ENCODE peak calls at places on chromosome X, in four cellular contexts. One of them, this sample, is unnamed.

GRCh38 chrX:131633285-131633917 is 89.5 kb downstream of the OR13H1 start:
- DNase-seq in A549: peak
- DNase-seq in GM12878: peak
- DNase-seq in endothelial cell of umbilical vein: peak
- DNase-seq in this sample: peak

GRCh38 chrX:149032449-149032848 is 472.7 kb downstream of the IDS start:
- DNase-seq in A549: no peak
- DNase-seq in GM12878: no peak
- DNase-seq in endothelial cell of umbilical vein: no peak
- DNase-seq in this sample: no peak

GRCh38 chrX:1727531-1728027 is 112.7 kb downstream of the ASMT start:
- DNase-seq in A549: peak
- DNase-seq in GM12878: no peak
- DNase-seq in endothelial cell of umbilical vein: no peak
- DNase-seq in this sample: no peak

GRCh38 chrX:134528936-134529335 is 69.0 kb downstream of the HPRT1 start:
- DNase-seq in A549: no peak
- DNase-seq in GM12878: no peak
- DNase-seq in endothelial cell of umbilical vein: peak
- DNase-seq in this sample: no peak

GRCh38 chrX:68492583-68492982 is 6.3 kb upstream of the YIPF6 start:
- DNase-seq in A549: no peak
- DNase-seq in GM12878: no peak
- DNase-seq in endothelial cell of umbilical vein: no peak
- DNase-seq in this sample: peak

GRCh38 chrX:135522132-135522530 is 1.7 kb downstream of the INTS6L start:
- DNase-seq in A549: no peak
- DNase-seq in GM12878: no peak
- DNase-seq in endothelial cell of umbilical vein: no peak
- DNase-seq in this sample: no peak

GRCh38 chrX:30364229-30364628 is 55.0 kb upstream of the NR0B1 start:
- DNase-seq in A549: no peak
- DNase-seq in GM12878: no peak
- DNase-seq in endothelial cell of umbilical vein: no peak
- DNase-seq in this sample: no peak

GRCh38 chrX:147884958-147885357 is 26.8 kb upstream of the FMR1 start:
- DNase-seq in A549: no peak
- DNase-seq in GM12878: no peak
- DNase-seq in endothelial cell of umbilical vein: no peak
- DNase-seq in this sample: peak

GRCh38 chrX:68726366-68726765 is 78.9 kb downstream of the STARD8 start:
- DNase-seq in A549: no peak
- DNase-seq in GM12878: no peak
- DNase-seq in endothelial cell of umbilical vein: no peak
- DNase-seq in this sample: no peak

GRCh38 chrX:49258749-49259124 is 5.8 kb downstream of the FOXP3 start:
- DNase-seq in A549: no peak
- DNase-seq in GM12878: no peak
- DNase-seq in endothelial cell of umbilical vein: no peak
- DNase-seq in this sample: no peak

GRCh38 chrX:137424679-137425078 is 141.2 kb upstream of the ZIC3 start:
- DNase-seq in A549: no peak
- DNase-seq in GM12878: no peak
- DNase-seq in endothelial cell of umbilical vein: no peak
- DNase-seq in this sample: no peak
- TF ChIP-seq MAX in A549: no peak
- TF ChIP-seq MAX in GM12878: no peak
- TF ChIP-seq MAX in endothelial cell of umbilical vein: no peak
- TF ChIP-seq MAX in this sample: no peak

GRCh38 chrX:39821011-39821708 is 276.6 kb downstream of the BCOR start:
- DNase-seq in A549: peak
- DNase-seq in GM12878: no peak
- DNase-seq in endothelial cell of umbilical vein: peak
- DNase-seq in this sample: no peak

GRCh38 chrX:39823424-39823823 is 274.3 kb downstream of the BCOR start:
- DNase-seq in A549: no peak
- DNase-seq in GM12878: no peak
- DNase-seq in endothelial cell of umbilical vein: no peak
- DNase-seq in this sample: no peak

GRCh38 chrX:39822133-39822748 is 275.5 kb downstream of the BCOR start:
- DNase-seq in A549: no peak
- DNase-seq in GM12878: no peak
- DNase-seq in endothelial cell of umbilical vein: no peak
- DNase-seq in this sample: no peak

GRCh38 chrX:39819921-39820849 is 277.6 kb downstream of the BCOR start:
- DNase-seq in A549: no peak
- DNase-seq in GM12878: no peak
- DNase-seq in endothelial cell of umbilical vein: peak
- DNase-seq in this sample: no peak

GRCh38 chrX:39821709-39822095 is 276.1 kb downstream of the BCOR start:
- DNase-seq in A549: no peak
- DNase-seq in GM12878: no peak
- DNase-seq in endothelial cell of umbilical vein: no peak
- DNase-seq in this sample: no peak
- H3K4me3 ChIP-seq in A549: peak
- H3K4me3 ChIP-seq in GM12878: no peak
- H3K4me3 ChIP-seq in endothelial cell of umbilical vein: peak
- H3K4me3 ChIP-seq in this sample: no peak

GRCh38 chrX:153495903-153496629 is 1.3 kb downstream of the BGN start:
- DNase-seq in A549: no peak
- DNase-seq in GM12878: no peak
- DNase-seq in endothelial cell of umbilical vein: no peak
- DNase-seq in this sample: no peak

GRCh38 chrX:153493085-153493484 is 1.7 kb upstream of the BGN start:
- DNase-seq in A549: no peak
- DNase-seq in GM12878: no peak
- DNase-seq in endothelial cell of umbilical vein: no peak
- DNase-seq in this sample: no peak

GRCh38 chrX:153494061-153494460 is 719 bp upstream of the BGN start:
- DNase-seq in A549: no peak
- DNase-seq in GM12878: no peak
- DNase-seq in endothelial cell of umbilical vein: no peak
- DNase-seq in this sample: no peak

GRCh38 chrX:153495362-153495751 is 577 bp downstream of the BGN start:
- DNase-seq in A549: no peak
- DNase-seq in GM12878: no peak
- DNase-seq in endothelial cell of umbilical vein: no peak
- DNase-seq in this sample: no peak

DNA sequence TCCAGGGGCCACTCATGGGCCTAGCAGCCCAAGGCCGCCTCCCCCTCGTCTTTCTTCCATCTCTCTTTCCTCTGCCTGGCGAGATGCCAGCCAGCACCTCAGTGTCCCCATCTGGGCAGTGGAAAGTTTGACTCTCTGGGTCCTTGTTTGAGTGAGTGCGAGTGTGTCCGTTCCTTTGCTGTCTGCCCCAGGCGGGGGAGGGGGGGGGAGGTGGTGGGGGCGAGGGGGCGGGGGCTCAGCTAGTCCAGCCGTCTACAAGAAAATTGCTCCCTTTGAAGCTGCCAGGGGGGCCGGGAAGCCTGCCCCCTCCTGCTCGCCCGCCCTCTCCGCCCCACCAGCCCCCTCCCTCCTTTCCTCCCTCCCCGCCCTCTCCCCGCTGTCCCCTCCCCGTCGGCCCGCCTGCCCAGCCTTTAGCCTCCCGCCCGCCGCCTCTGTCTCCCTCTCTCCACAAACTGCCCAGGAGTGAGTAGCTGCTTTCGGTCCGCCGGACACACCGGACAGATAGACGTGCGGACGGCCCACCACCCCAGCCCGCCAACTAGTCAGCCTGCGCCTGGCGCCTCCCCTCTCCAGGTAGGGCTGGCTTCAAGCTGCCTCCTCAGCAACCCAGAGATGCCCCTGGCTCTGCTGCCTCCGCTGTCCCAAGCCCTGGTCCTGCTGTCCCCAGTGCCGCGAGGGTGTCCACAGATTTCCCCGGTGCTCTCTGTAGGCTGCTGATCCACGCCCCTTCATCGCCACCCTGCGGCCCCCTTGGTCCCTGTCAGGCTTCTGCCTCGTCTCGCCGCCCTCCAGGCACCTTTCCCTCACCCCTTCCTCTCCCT is at the start of gene BGN:
- DNase-seq in A549: peak
- DNase-seq in GM12878: no peak
- DNase-seq in endothelial cell of umbilical vein: peak
- DNase-seq in this sample: no peak
- TF ChIP-seq CTCF in A549: no peak
- TF ChIP-seq CTCF in GM12878: no peak
- TF ChIP-seq CTCF in endothelial cell of umbilical vein: peak
- TF ChIP-seq CTCF in this sample: no peak

GRCh38 chrX:75038925-75039324 is 113.7 kb upstream of the NEXMIF start:
- DNase-seq in A549: no peak
- DNase-seq in GM12878: peak
- DNase-seq in endothelial cell of umbilical vein: peak
- DNase-seq in this sample: peak
- TF ChIP-seq MAX in A549: no peak
- TF ChIP-seq MAX in GM12878: no peak
- TF ChIP-seq MAX in endothelial cell of umbilical vein: no peak
- TF ChIP-seq MAX in this sample: no peak

DNA sequence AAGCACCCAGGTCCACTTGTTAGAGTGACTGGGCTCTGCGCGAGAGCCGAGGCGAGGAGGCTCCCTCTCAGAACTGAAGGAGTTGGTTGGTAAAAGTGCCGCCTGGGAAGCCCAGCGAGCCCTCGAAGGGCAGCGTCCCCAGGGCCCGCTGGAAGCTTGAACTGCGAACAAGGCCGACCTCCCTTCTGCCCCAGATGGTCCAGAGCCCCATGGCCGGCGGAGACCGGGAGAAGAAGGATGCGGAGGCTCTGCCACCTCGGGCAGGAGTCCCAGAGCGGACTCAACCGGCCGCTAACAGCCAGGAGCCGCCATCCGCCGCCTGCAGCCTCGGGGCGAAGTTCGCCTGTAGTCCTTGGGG is 116.3 kb upstream of the TEX13C start:
- DNase-seq in A549: no peak
- DNase-seq in GM12878: no peak
- DNase-seq in endothelial cell of umbilical vein: no peak
- DNase-seq in this sample: no peak
- H3K4me3 ChIP-seq in A549: peak
- H3K4me3 ChIP-seq in GM12878: no peak
- H3K4me3 ChIP-seq in endothelial cell of umbilical vein: no peak
- H3K4me3 ChIP-seq in this sample: no peak

GRCh38 chrX:98379134-98379533 is 1495.4 kb downstream of the RPA4 start:
- DNase-seq in A549: no peak
- DNase-seq in GM12878: no peak
- DNase-seq in endothelial cell of umbilical vein: no peak
- DNase-seq in this sample: no peak
- TF ChIP-seq CTCF in A549: no peak
- TF ChIP-seq CTCF in GM12878: no peak
- TF ChIP-seq CTCF in endothelial cell of umbilical vein: no peak
- TF ChIP-seq CTCF in this sample: no peak

GRCh38 chrX:47245156-47245555 is 12.3 kb downstream of the USP11 start:
- DNase-seq in A549: no peak
- DNase-seq in GM12878: no peak
- DNase-seq in endothelial cell of umbilical vein: no peak
- DNase-seq in this sample: no peak
- TF ChIP-seq MAX in A549: no peak
- TF ChIP-seq MAX in GM12878: no peak
- TF ChIP-seq MAX in endothelial cell of umbilical vein: no peak
- TF ChIP-seq MAX in this sample: no peak

GRCh38 chrX:154526901-154527675 is 11.1 kb upstream of the FAM3A start:
- DNase-seq in A549: no peak
- DNase-seq in GM12878: peak
- DNase-seq in endothelial cell of umbilical vein: peak
- DNase-seq in this sample: peak
- H3K4me3 ChIP-seq in A549: no peak
- H3K4me3 ChIP-seq in GM12878: no peak
- H3K4me3 ChIP-seq in endothelial cell of umbilical vein: peak
- H3K4me3 ChIP-seq in this sample: no peak